ENCODE peak calls at places on chromosome 12, in four cellular contexts. P is bronchial epithelial cell, Q is H7, O is IMR-90. H is an unnamed sample.

GRCh38 chr12:112482734-112483133 is 64.0 kb downstream of the PTPN11 start:
- DNase-seq in O (no peak), Q (no peak), P (no peak), H (no peak)

GRCh38 chr12:125092108-125092871 is 27.1 kb downstream of the AACS start:
- DNase-seq in Q (no peak), O (no peak), P (no peak), H (no peak)

GRCh38 chr12:90839340-90839739 is 115.6 kb downstream of the CCER1 start:
- DNase-seq in O (no peak), P (no peak), Q (no peak), H (no peak)

GRCh38 chr12:48982397-48983080 is 4.4 kb downstream of the WNT1 start:
- DNase-seq in P (no peak), Q (peak; percentile 15), O (no peak), H (peak; percentile 31)

GRCh38 chr12:94172031-94172430 is 23.7 kb downstream of the PLXNC1 start:
- DNase-seq in Q (no peak), P (no peak), O (peak; percentile 46), H (no peak)

GRCh38 chr12:72271741-72272661 is at the start of gene TRHDE:
- DNase-seq in Q (peak; percentile 84), P (no peak), O (peak; percentile 60), H (peak; percentile 92)

GRCh38 chr12:89439946-89440345 is 84.7 kb downstream of the GALNT4 start:
- DNase-seq in O (peak; percentile 86), P (peak; percentile 49), Q (no peak), H (no peak)

GRCh38 chr12:112524676-112525425 is 106.1 kb downstream of the PTPN11 start:
- DNase-seq in P (peak; percentile 66), Q (peak; percentile 54), O (peak; percentile 29), H (peak; percentile 64)

GRCh38 chr12:110010853-110011835 is 11.9 kb downstream of the ANKRD13A start:
- DNase-seq in Q (no peak), O (no peak), P (no peak), H (no peak)

GRCh38 chr12:643478-644292 is 19.6 kb downstream of the NINJ2 start:
- DNase-seq in P (no peak), O (no peak), Q (peak; percentile 48), H (peak; percentile 59)

GRCh38 chr12:48002773-48003218 is 1.5 kb downstream of the COL2A1 start:
- DNase-seq in O (peak; percentile 31), P (peak; percentile 23), Q (peak; percentile 72), H (peak; percentile 85)

GRCh38 chr12:13566286-13566685 is 369.8 kb downstream of the EMP1 start:
- DNase-seq in O (no peak), P (peak; percentile 22), Q (no peak), H (no peak)

GRCh38 chr12:93954160-93955112 is 193.9 kb upstream of the PLXNC1 start:
- DNase-seq in O (peak; percentile 19), P (no peak), Q (no peak), H (no peak)

GRCh38 chr12:121241203-121241970 is 31.5 kb downstream of the P2RX4 start:
- DNase-seq in O (no peak), Q (peak; percentile 53), P (no peak), H (no peak)

GRCh38 chr12:31834158-31834557 is 105.3 kb upstream of the AMN1 start:
- DNase-seq in Q (no peak), O (no peak), P (no peak), H (no peak)

GRCh38 chr12:62933871-62934798 is 815 bp downstream of the PPM1H start:
- DNase-seq in O (peak; percentile 4), Q (peak; percentile 76), P (no peak), H (peak; percentile 92)

GRCh38 chr12:27635349-27635972 is 60.8 kb upstream of the REP15 start:
- DNase-seq in Q (no peak), O (peak; percentile 77), P (peak; percentile 68), H (no peak)

GRCh38 chr12:91356405-91356804 is 173.8 kb upstream of the DCN start:
- DNase-seq in O (no peak), P (no peak), Q (no peak), H (no peak)

GRCh38 chr12:75526655-75527511 is 15.5 kb upstream of the KRR1 start:
- DNase-seq in O (peak; percentile 84), Q (peak; percentile 12), P (peak; percentile 56), H (peak; percentile 81)

GRCh38 chr12:31773867-31774266 is 45.0 kb upstream of the AMN1 start:
- DNase-seq in P (no peak), Q (no peak), O (no peak), H (no peak)

GRCh38 chr12:110421701-110422100 is 18.2 kb upstream of the ANAPC7 start:
- DNase-seq in O (no peak), P (no peak), Q (no peak), H (no peak)

GRCh38 chr12:126218697-126219096 is 1153.5 kb downstream of the AACS start:
- DNase-seq in P (no peak), Q (no peak), O (no peak), H (no peak)

GRCh38 chr12:69388371-69388770 is 28.8 kb downstream of the YEATS4 start:
- DNase-seq in P (peak; percentile 67), Q (no peak), O (peak; percentile 81), H (no peak)

GRCh38 chr12:1130164-1130563 is 139.1 kb downstream of the ERC1 start:
- DNase-seq in Q (no peak), P (peak; percentile 39), O (no peak), H (no peak)

GRCh38 chr12:118064608-118065007 is 3.6 kb upstream of the WSB2 start:
- DNase-seq in O (no peak), P (no peak), Q (peak; percentile 64), H (peak; percentile 71)

GRCh38 chr12:4108803-4109345 is 164.7 kb upstream of the CCND2 start:
- DNase-seq in O (no peak), Q (no peak), P (peak; percentile 51), H (no peak)

GRCh38 chr12:54016478-54016964 is 7.7 kb downstream of the HOXC8 start:
- DNase-seq in O (peak; percentile 11), Q (no peak), P (no peak), H (peak; percentile 68)
- H3K4me3 ChIP-seq in O (no peak overlapping the region), Q (no peak overlapping the region), P (no peak overlapping the region), H (no peak overlapping the region)

GRCh38 chr12:81874166-81874565 is 115.0 kb upstream of the PPFIA2 start:
- DNase-seq in Q (no peak), P (no peak), O (no peak), H (no peak)

DNA sequence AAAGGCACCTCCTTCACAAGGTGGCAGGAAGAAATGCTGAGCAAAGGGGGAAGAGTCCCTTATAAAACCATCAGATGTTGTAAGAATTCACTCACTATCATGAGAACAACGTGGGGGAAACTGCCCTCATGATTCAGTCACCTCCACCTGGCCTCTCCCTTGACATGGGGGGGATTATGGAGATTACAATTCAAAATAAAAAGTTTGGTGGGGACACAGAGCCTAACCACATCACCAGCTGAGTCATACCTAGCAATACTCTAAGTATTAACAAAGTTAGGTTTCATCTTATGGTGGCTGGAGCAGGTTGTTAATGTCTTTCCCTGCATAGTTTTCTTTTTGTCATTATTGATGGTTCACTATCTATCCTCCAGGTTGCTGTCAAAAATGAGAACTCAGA is 113.2 kb upstream of the PPFIA2 start:
- DNase-seq in P (no peak), O (no peak), Q (no peak), H (no peak)
- H3K27me3 ChIP-seq in P (no peaks in the 10 kb centered on the region), O (no peaks in the 10 kb centered on the region), Q (no peaks in the 10 kb centered on the region), H (no peaks in the 10 kb centered on the region)

GRCh38 chr12:24848941-24849477 is 99.9 kb downstream of the BCAT1 start:
- DNase-seq in O (no peak), Q (no peak), P (no peak), H (no peak)

GRCh38 chr12:24845615-24846014 is 103.3 kb downstream of the BCAT1 start:
- DNase-seq in P (peak; percentile 40), Q (no peak), O (peak; percentile 28), H (no peak)

GRCh38 chr12:24851341-24851740 is 97.6 kb downstream of the BCAT1 start:
- DNase-seq in P (no peak), O (no peak), Q (no peak), H (no peak)

GRCh38 chr12:24850486-24850885 is 98.4 kb downstream of the BCAT1 start:
- DNase-seq in P (no peak), Q (no peak), O (no peak), H (no peak)

GRCh38 chr12:24846689-24847088 is 102.2 kb downstream of the BCAT1 start:
- DNase-seq in P (no peak), Q (no peak), O (no peak), H (no peak)
- H3K4me3 ChIP-seq in P (no peak overlapping the region), Q (no peak overlapping the region), O (no peak overlapping the region), H (no peak overlapping the region)

GRCh38 chr12:46462641-46463355 is 90.2 kb upstream of the SLC38A2 start:
- DNase-seq in P (no peak), Q (no peak), O (no peak), H (no peak)

GRCh38 chr12:46459881-46460545 is 87.4 kb upstream of the SLC38A2 start:
- DNase-seq in O (no peak), Q (no peak), P (no peak), H (no peak)

GRCh38 chr12:46461459-46461858 is 88.9 kb upstream of the SLC38A2 start:
- DNase-seq in Q (no peak), P (no peak), O (no peak), H (no peak)

GRCh38 chr12:46460682-46461215 is 88.2 kb upstream of the SLC38A2 start:
- DNase-seq in Q (no peak), O (no peak), P (no peak), H (no peak)

GRCh38 chr12:46461907-46462605 is 89.5 kb upstream of the SLC38A2 start:
- DNase-seq in P (no peak), Q (no peak), O (no peak), H (no peak)
- H3K27me3 ChIP-seq in P (no peaks in the 10 kb centered on the region), Q (no peaks in the 10 kb centered on the region), O (no peaks in the 10 kb centered on the region), H (no peaks in the 10 kb centered on the region)

DNA sequence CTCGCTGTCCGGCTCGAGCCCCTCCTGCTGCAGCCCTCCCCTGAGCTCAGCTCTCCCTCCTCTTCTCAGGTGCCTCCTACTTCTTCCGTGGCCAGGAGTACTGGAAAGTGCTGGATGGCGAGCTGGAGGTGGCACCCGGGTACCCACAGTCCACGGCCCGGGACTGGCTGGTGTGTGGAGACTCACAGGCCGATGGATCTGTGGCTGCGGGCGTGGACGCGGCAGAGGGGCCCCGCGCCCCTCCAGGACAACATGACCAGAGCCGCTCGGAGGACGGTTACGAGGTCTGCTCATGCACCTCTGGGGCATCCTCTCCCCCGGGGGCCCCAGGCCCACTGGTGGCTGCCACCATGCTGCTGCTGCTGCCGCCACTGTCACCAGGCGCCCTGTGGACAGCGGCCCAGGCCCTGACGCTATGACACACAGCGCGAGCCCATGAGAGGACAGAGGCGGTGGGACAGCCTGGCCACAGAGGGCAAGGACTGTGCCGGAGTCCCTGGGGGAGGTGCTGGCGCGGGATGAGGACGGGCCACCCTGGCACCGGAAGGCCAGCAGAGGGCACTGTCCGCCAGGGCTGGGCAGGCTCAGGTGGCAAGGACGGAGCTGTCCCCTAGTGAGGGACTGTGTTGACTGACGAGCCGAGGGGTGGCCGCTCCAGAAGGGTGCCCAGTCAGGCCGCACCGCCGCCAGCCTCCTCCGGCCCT is 22.8 kb downstream of the MMP17 start:
- DNase-seq in P (no peak), O (no peak), Q (no peak), H (peak; percentile 93)
- H3K4me3 ChIP-seq in P (no peak overlapping the region), O (no peak overlapping the region), Q (no peak overlapping the region), H (no peak overlapping the region)

DNA sequence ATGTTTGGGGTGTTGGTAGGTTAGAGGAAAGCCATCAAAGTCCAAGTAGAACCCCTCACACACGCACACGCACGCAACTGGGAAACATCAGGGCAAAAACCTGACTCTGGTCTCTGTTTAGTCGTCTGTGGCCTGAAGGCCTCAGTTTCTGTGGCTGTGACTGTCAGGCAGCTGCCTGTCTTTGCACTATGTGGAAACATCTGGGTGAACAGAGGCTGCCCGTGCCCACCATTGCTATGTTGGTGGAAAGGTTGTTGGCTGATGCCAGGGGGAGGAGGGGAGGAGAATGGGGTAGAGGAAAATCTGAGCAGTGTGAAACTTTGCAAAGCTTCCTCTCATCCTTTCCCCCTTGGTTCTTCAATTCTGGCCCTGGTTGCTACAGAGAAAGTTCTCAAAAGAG is 7.4 kb downstream of the HOXC10 start:
- DNase-seq in O (no peak), P (no peak), Q (no peak), H (no peak)
- H3K27me3 ChIP-seq in O (peaks cover 98% of the 10 kb centered on the region), P (peaks cover 86% of the 10 kb centered on the region), Q (peaks cover 100% of the 10 kb centered on the region), H (peaks cover 100% of the 10 kb centered on the region)

H was measured in endodermal cell.